ENCODE peak calls at places on chromosomes 16 and 17, in seven cellular contexts. C is tibial artery; V is NCI-H1105; T is stimulated activated CD8-positive, alpha-beta memory T cell treated with anti-CD3 and anti-CD28 coated beads, Interleukin-4, amount 100 ng/mL, for 1 hour; O is RKO; A is transverse colon; W is HT1080. M is an unnamed sample.

GRCh38 chr16:4213721-4214120 is 28.2 kb downstream of the SRL start:
- DNase-seq in C (no peak), V (no peak), T (no peak), O (no peak), A (peak; percentile 60), W (no peak), M (no peak)

GRCh38 chr16:97822-98221 is 19.8 kb downstream of the MPG start:
- DNase-seq in C (no peak), V (no peak), T (no peak), O (no peak), A (no peak), W (peak; percentile 63), M (no peak)

GRCh38 chr16:50273888-50274770 is 7.8 kb downstream of the ADCY7 start:
- DNase-seq in C (no peak), V (no peak), T (peak; percentile 33), O (no peak), A (peak; percentile 60), W (no peak), M (no peak)

GRCh38 chr17:82237083-82237745 is 8.4 kb downstream of the SLC16A3 start:
- DNase-seq in C (no peak), V (no peak), T (no peak), O (no peak), A (no peak), W (no peak), M (no peak)

GRCh38 chr16:969508-970378 is 1.0 kb downstream of the LMF1 start:
- DNase-seq in C (no peak), V (no peak), T (no peak), O (no peak), A (peak; percentile 32), W (no peak), M (no peak)

GRCh38 chr17:21014498-21014897 is 28.3 kb downstream of the USP22 start:
- DNase-seq in C (no peak), V (no peak), T (no peak), O (no peak), A (no peak), W (no peak), M (no peak)

GRCh38 chr16:3915438-3916250 is 35.1 kb upstream of the CREBBP start:
- DNase-seq in C (no peak), V (no peak), T (no peak), O (no peak), A (no peak), W (no peak), M (no peak)

GRCh38 chr17:72264682-72265405 is 144.0 kb downstream of the SOX9 start:
- DNase-seq in C (no peak), V (no peak), T (no peak), O (no peak), A (no peak), W (no peak), M (no peak)

GRCh38 chr17:57900991-57901743 is 51.3 kb upstream of the MRPS23 start:
- DNase-seq in C (no peak), V (peak; percentile 93), T (no peak), O (no peak), A (peak; percentile 41), W (no peak), M (no peak)

GRCh38 chr16:51641191-51641765 is 490.2 kb upstream of the SALL1 start:
- DNase-seq in C (no peak), V (no peak), T (no peak), O (no peak), A (no peak), W (no peak), M (no peak)

GRCh38 chr17:41962768-41963434 is 3.7 kb upstream of the CNP start:
- DNase-seq in C (peak; percentile 69), V (peak; percentile 43), T (peak; percentile 44), O (peak; percentile 65), A (peak; percentile 81), W (peak; percentile 54), M (peak; percentile 74)

GRCh38 chr17:47621293-47622178 is 28.2 kb upstream of the KPNB1 start:
- DNase-seq in C (no peak), V (no peak), T (no peak), O (peak; percentile 45), A (no peak), W (peak; percentile 91), M (no peak)

GRCh38 chr17:67074781-67075180 is 30.4 kb downstream of the CACNG1 start:
- DNase-seq in C (no peak), V (no peak), T (no peak), O (no peak), A (no peak), W (no peak), M (no peak)

GRCh38 chr16:23124315-23124714 is 24.9 kb downstream of the USP31 start:
- DNase-seq in C (no peak), V (no peak), T (no peak), O (peak; percentile 85), A (no peak), W (peak; percentile 73), M (no peak)

GRCh38 chr16:30354423-30355143 is 525 bp downstream of the CD2BP2 start:
- DNase-seq in C (no peak), V (no peak), T (no peak), O (peak; percentile 46), A (peak; percentile 38), W (no peak), M (no peak)

GRCh38 chr17:43673516-43674323 is 12.0 kb upstream of the MEOX1 start:
- DNase-seq in C (peak; percentile 71), V (peak; percentile 9), T (peak; percentile 63), O (peak; percentile 63), A (peak; percentile 80), W (peak; percentile 66), M (peak; percentile 67)

GRCh38 chr16:23448392-23448791 is 4.6 kb downstream of the COG7 start:
- DNase-seq in C (no peak), V (no peak), T (no peak), O (no peak), A (peak; percentile 21), W (no peak), M (no peak)

GRCh38 chr17:44307387-44308186 is 814 bp upstream of the RUNDC3A start:
- DNase-seq in C (no peak), V (peak; percentile 51), T (no peak), O (peak; percentile 62), A (peak; percentile 25), W (no peak), M (no peak)

GRCh38 chr16:19524866-19525723 is 1.4 kb downstream of the CCP110 start:
- DNase-seq in C (no peak), V (peak; percentile 18), T (no peak), O (peak; percentile 51), A (no peak), W (no peak), M (no peak)

GRCh38 chr16:84272740-84273320 is 21.8 kb upstream of the WFDC1 start:
- DNase-seq in C (no peak), V (no peak), T (no peak), O (no peak), A (no peak), W (no peak), M (no peak)

GRCh38 chr17:75260679-75261335 is 599 bp downstream of the GGA3 start:
- DNase-seq in C (no peak), V (no peak), T (no peak), O (peak; percentile 40), A (no peak), W (no peak), M (no peak)

GRCh38 chr16:26263406-26263805 is 571.6 kb downstream of the HS3ST4 start:
- DNase-seq in C (no peak), V (no peak), T (no peak), O (no peak), A (no peak), W (no peak), M (no peak)

GRCh38 chr16:71645450-71645849 is 19.5 kb downstream of the MARVELD3 start:
- DNase-seq in C (no peak), V (no peak), T (no peak), O (peak; percentile 72), A (peak; percentile 28), W (peak; percentile 49), M (peak; percentile 67)

M was measured in HepG2.